ENCODE peak calls at places on chromosomes 1 and 21, in nine cellular contexts. S is Peyer's patch, B is H1, A is body of pancreas, X is IMR-90, R is tibial nerve, I is right lobe of liver, P is stomach, V is adrenal gland. Q is an unnamed sample.

GRCh38 chr1:2584822-2585317 is 1.7 kb upstream of the PRXL2B start:
- DNase-seq in B (no peak), A (no peak), V (no peak), X (no peak), P (no peak), R (no peak), I (no peak), S (no peak), Q (no peak)

GRCh38 chr1:119549719-119550141 is 42.7 kb downstream of the HSD3B1 start:
- DNase-seq in A (peak; percentile 67), V (peak; percentile 72), P (peak; percentile 39), S (no peak), R (no peak), I (peak; percentile 37), X (peak; percentile 67), B (peak; percentile 75), Q (peak; percentile 15)

GRCh38 chr21:17660449-17660848 is 47.7 kb upstream of the BTG3 start:
- DNase-seq in R (no peak), B (no peak), P (no peak), S (no peak), V (no peak), X (no peak), A (no peak), I (no peak), Q (no peak)

GRCh38 chr1:232980336-232980978 is 30.0 kb downstream of the NTPCR start:
- DNase-seq in S (no peak), I (no peak), X (peak; percentile 23), A (no peak), V (no peak), P (no peak), R (no peak), B (no peak), Q (no peak)

GRCh38 chr1:211326528-211327340 is at the start of gene TRAF5:
- DNase-seq in A (peak; percentile 60), I (peak; percentile 58), B (peak; percentile 82), S (peak; percentile 59), V (peak; percentile 64), P (peak; percentile 58), X (peak; percentile 55), R (no peak), Q (peak; percentile 45)

GRCh38 chr1:213899413-213899812 is 88.4 kb upstream of the PROX1 start:
- DNase-seq in X (no peak), R (no peak), S (no peak), V (no peak), P (no peak), A (no peak), B (no peak), I (no peak), Q (no peak)

GRCh38 chr1:7401814-7402547 is 369.1 kb upstream of the VAMP3 start:
- DNase-seq in I (no peak), S (no peak), B (peak; percentile 34), R (no peak), P (peak; percentile 19), X (peak; percentile 100), A (no peak), V (peak; percentile 77), Q (peak; percentile 75)

GRCh38 chr1:156435551-156436318 is 64.8 kb downstream of the MEF2D start:
- DNase-seq in B (no peak), X (no peak), A (no peak), V (no peak), S (no peak), I (no peak), P (peak; percentile 34), R (no peak), Q (no peak)

GRCh38 chr1:221392453-221392852 is 349.4 kb downstream of the DUSP10 start:
- DNase-seq in P (no peak), B (no peak), V (no peak), A (peak; percentile 37), R (peak; percentile 23), X (peak; percentile 86), S (no peak), I (no peak), Q (peak; percentile 7)

GRCh38 chr1:53134042-53134485 is 8.4 kb downstream of the SLC1A7 start:
- DNase-seq in P (no peak), R (no peak), V (no peak), I (no peak), A (no peak), B (no peak), X (no peak), S (no peak), Q (no peak)

DNA sequence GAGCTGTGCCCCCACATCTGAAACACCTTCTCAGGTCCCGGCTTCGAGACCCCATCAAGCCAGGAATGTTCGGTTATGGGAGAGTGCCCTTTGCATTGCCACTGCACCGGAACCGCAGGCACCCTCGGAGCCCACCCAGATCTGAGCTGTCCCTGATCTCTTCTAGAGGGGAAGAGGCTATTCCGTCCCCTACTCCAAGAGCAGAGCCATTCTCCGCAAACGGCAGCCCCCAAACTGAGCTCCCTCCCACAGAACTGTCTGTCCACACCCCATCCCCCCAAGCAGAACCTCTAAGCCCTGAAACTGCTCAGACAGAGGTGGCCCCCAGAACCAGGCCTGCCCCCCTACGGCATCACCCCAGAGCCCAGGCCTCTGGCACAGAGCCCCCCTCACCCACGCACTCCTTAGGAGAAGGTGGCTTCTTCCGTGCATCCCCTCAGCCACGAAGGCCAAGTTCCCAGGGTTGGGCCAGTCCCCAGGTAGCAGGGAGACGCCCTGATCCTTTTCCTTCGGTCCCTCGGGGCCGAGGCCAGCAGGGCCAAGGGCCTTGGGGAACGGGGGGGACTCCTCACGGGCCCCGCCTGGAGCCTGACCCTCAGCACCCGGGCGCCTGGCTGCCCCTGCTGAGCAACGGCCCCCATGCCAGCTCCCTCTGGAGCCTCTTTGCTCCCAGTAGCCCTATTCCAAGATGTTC is 4.3 kb downstream of the ADAMTSL4 start:
- DNase-seq in I (no peak), S (no peak), A (no peak), R (no peak), X (no peak), V (no peak), P (no peak), B (no peak), Q (no peak)
- TF ChIP-seq POLR2A in I (no peak), S (no peak), A (no peak), R (no peak), X (no peak), V (no peak), P (no peak), B (no peak), Q (no peak)

DNA sequence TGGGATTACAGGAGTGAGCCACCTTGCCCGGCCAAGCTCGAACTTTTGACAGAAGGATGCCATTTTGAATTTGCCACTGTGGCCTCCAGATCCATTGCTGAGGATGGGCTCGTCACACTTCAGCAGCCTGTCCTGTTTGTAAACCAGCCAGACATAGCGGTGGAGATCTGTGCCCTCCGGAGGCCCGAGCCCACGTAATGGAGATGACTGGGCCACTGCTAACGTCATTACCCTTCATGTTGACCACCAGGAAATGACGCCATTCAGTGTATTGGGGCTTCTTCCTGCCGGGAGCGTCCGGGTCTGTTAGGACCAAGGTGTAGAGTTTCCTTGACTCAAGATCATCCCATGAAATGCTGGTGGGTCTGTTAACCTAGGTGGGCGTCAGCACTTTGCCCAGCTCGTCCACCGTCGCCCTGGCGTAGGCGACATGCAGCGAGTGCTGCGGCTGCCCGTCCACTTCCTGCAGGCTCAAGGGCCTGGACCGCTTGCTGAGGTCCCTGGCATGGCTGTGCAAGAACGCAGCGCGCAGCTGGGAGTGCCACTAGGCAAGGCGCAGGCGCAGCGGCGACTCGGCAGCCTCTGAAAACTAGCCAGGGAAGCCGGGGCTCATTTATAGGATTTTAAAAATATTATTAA is 40.8 kb downstream of the PTPRC start:
- DNase-seq in P (no peak), B (no peak), I (no peak), A (no peak), S (peak; percentile 56), R (no peak), X (no peak), V (no peak), Q (no peak)
- TF ChIP-seq POLR2A in P (no peak), B (no peak), I (no peak), A (no peak), S (peak; percentile 12), R (no peak), X (no peak), V (no peak), Q (no peak)

GRCh38 chr1:245556057-245556456 is 401.3 kb downstream of the KIF26B start:
- DNase-seq in S (no peak), X (no peak), I (no peak), A (no peak), R (no peak), P (no peak), B (no peak), V (no peak), Q (no peak)

GRCh38 chr1:245560460-245560859 is 405.7 kb downstream of the KIF26B start:
- DNase-seq in X (no peak), B (no peak), R (no peak), A (no peak), V (no peak), I (no peak), S (no peak), P (no peak), Q (no peak)

GRCh38 chr1:245558069-245558468 is 403.3 kb downstream of the KIF26B start:
- DNase-seq in I (no peak), V (no peak), B (no peak), S (no peak), R (no peak), A (no peak), P (no peak), X (no peak), Q (no peak)

GRCh38 chr1:245566952-245567351 is 412.2 kb downstream of the KIF26B start:
- DNase-seq in A (no peak), S (no peak), I (no peak), P (no peak), B (no peak), X (no peak), V (peak; percentile 22), R (no peak), Q (no peak)

GRCh38 chr1:245561659-245562234 is 407.0 kb downstream of the KIF26B start:
- DNase-seq in P (no peak), R (no peak), I (no peak), X (no peak), S (no peak), V (no peak), A (no peak), B (no peak), Q (no peak)
- TF ChIP-seq POLR2A in P (no peak), R (no peak), I (no peak), X (no peak), S (no peak), V (no peak), A (no peak), B (no peak), Q (no peak)

DNA sequence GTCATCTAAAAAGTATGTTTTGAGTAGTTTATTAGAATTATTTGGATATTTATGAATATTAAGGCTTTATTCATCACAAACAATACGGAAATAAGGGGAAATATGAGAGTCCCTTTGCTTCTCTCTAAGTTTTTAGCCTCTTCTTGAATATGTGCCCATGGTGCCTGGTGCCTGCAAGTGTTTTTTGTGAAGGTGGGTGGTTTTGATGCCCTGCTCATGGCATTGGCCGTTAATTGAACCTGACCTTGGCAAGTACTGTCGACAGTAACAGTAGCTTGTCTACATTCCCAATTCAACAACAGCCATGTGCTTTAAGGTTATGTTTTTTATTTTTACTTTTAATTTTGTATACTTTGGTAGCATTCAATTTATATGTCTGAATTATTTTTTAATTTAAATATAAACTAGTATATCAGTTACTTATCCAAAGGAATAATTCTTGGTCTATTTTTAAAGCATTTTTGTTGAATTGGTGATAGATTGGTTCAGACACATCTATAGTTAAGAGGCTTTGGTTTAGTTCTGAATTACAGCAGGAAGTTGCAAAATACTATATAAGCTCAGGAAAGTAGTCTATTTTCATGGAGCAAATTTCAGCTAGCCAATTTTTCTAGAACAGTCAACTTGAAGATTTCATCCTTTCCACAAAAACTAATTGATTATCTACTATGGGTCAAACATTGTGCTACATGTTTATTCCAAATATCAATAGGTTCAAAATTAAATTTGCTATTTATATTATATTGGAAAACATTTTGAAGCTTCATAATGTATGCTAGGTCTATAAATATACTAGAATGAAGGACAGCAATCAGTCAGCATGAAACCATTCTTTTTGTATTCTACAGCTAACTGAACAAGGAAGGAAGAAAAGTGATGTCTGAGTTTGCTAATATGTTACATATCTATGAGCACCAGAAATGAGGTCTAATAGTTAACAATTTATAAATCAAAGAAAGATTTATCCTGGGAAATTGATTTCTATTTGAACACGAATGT is 184.4 kb downstream of the MRPL39 start:
- DNase-seq in I (no peak), B (no peak), R (no peak), S (no peak), X (no peak), V (no peak), P (no peak), A (no peak), Q (no peak)
- TF ChIP-seq POLR2A in I (no peak), B (no peak), R (no peak), S (no peak), X (no peak), V (no peak), P (no peak), A (no peak), Q (no peak)